ENCODE peak calls at places on chromosomes 6 and 20, in five cellular contexts. L is keratinocyte, R is neuronal stem cell, Z is HAP-1, Y is uterus. H is an unnamed sample. For H3K27me3 and H3K36me3, the result is how much of the 10 kb centered on the place peaks cover.

GRCh38 chr6:36160147-36160760 is 29.9 kb downstream of the MAPK13 start:
- DNase-seq in L (no peak), R (no peak), Z (no peak), Y (no peak), H (no peak)

GRCh38 chr6:26251354-26252081 is 113.5 kb upstream of the BTN3A2 start:
- DNase-seq in L (no peak), R (peak), Z (no peak), Y (no peak), H (peak)

GRCh38 chr20:19893356-19893755 is 123.8 kb upstream of the NAA20 start:
- DNase-seq in L (no peak), R (no peak), Z (no peak), Y (no peak), H (no peak)

GRCh38 chr6:144277605-144278227 is 7.4 kb upstream of the UTRN start:
- DNase-seq in L (no peak), R (no peak), Z (no peak), Y (no peak), H (no peak)

GRCh38 chr6:139409026-139409425 is 34.6 kb upstream of the CITED2 start:
- DNase-seq in L (no peak), R (no peak), Z (no peak), Y (no peak), H (no peak)

GRCh38 chr6:145783796-145784195 is 30.8 kb downstream of the FBXO30 start:
- DNase-seq in L (no peak), R (no peak), Z (no peak), Y (no peak), H (no peak)

GRCh38 chr6:149045404-149045803 is 272.1 kb upstream of the TAB2 start:
- DNase-seq in L (no peak), R (no peak), Z (no peak), Y (no peak), H (no peak)

GRCh38 chr20:7841967-7842301 is 98.3 kb downstream of the HAO1 start:
- DNase-seq in L (peak), R (no peak), Z (no peak), Y (peak), H (no peak)

GRCh38 chr6:164168595-164168994 is 754.1 kb downstream of the QKI start:
- DNase-seq in L (no peak), R (no peak), Z (no peak), Y (no peak), H (no peak)

GRCh38 chr6:130412556-130413290 is 46.9 kb downstream of the TMEM200A start:
- DNase-seq in L (no peak), R (no peak), Z (no peak), Y (no peak), H (no peak)

GRCh38 chr6:55578537-55579363 is at the start of gene HMGCLL1:
- DNase-seq in L (no peak), R (peak), Z (no peak), Y (peak), H (peak)

GRCh38 chr6:74705451-74705850 is 500.4 kb downstream of the COL12A1 start:
- DNase-seq in L (no peak), R (no peak), Z (no peak), Y (no peak), H (no peak)

GRCh38 chr6:12280901-12281300 is 9.3 kb upstream of the EDN1 start:
- DNase-seq in L (no peak), R (no peak), Z (no peak), Y (no peak), H (no peak)

GRCh38 chr6:21137708-21138358 is 455.7 kb upstream of the SOX4 start:
- DNase-seq in L (no peak), R (no peak), Z (no peak), Y (no peak), H (no peak)

GRCh38 chr20:47127986-47128385 is 228.5 kb downstream of the ZMYND8 start:
- DNase-seq in L (no peak), R (no peak), Z (no peak), Y (no peak), H (peak)

GRCh38 chr6:34230653-34231351 is 5.9 kb upstream of the HMGA1 start:
- DNase-seq in L (no peak), R (no peak), Z (no peak), Y (no peak), H (peak)

GRCh38 chr20:35292504-35293285 is 470 bp upstream of the FAM83C start:
- DNase-seq in L (no peak), R (no peak), Z (no peak), Y (no peak), H (peak)
- H3K4me3 ChIP-seq in L (peak), R (no peak), Z (no peak), Y (no peak), H (no peak)

GRCh38 chr20:24316731-24317130 is 152.7 kb upstream of the SYNDIG1 start:
- DNase-seq in L (no peak), R (no peak), Z (no peak), Y (no peak), H (no peak)
- H3K27me3 ChIP-seq in L (under half), R (under half), Z (under half), Y (under half), H (under half)

GRCh38 chr20:38550274-38550673 is 30.7 kb upstream of the ADIG start:
- DNase-seq in L (no peak), R (no peak), Z (no peak), Y (no peak), H (peak)

GRCh38 chr20:38545771-38546170 is 35.2 kb upstream of the ADIG start:
- DNase-seq in L (no peak), R (no peak), Z (no peak), Y (no peak), H (no peak)

GRCh38 chr20:38547288-38547825 is 33.6 kb upstream of the ADIG start:
- DNase-seq in L (no peak), R (no peak), Z (no peak), Y (no peak), H (no peak)

GRCh38 chr20:38551056-38551626 is 29.9 kb upstream of the ADIG start:
- DNase-seq in L (no peak), R (no peak), Z (no peak), Y (no peak), H (no peak)

DNA sequence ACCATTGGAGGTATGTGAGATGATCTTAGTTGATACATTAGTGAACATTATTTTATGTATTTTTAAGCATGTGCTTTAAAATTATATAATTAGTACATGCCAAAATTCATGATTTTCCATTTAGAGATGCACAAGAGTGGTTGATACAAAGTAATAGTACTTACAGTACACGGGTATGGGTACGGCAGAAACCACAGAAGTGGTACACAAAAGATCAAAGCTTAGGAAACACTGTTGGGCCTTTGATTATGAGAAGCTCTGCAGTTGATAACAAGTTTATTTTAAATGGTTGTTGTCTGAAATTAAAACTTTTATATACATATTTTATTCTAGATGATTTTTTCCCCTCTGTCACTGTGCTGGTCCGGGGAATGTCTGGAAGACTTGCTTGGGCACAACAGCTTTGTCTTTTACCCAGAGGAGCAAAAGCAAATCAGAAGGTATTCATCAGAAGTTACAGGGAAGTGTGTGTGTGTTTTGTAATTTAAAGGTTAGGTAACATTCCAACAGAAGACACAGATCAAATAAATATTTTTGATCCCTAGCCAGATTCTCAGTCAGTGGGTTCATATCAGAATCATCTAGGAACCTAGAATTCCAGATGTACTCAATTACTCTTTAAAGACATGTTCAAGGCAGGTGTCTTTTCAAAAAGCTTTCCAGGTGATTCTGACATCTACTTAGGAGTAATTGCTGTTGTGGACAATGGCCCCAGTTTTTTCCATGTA is 32.5 kb upstream of the ADIG start:
- DNase-seq in L (no peak), R (no peak), Z (no peak), Y (no peak), H (no peak)
- H3K36me3 ChIP-seq in L (under half), R (half or more), Z (under half), Y (under half), H (under half)

GRCh38 chr6:119079288-119079809 is 885 bp upstream of the FAM184A start:
- DNase-seq in L (no peak), R (no peak), Z (no peak), Y (no peak), H (no peak)

GRCh38 chr6:119083007-119083406 is 4.5 kb upstream of the FAM184A start:
- DNase-seq in L (no peak), R (no peak), Z (no peak), Y (no peak), H (no peak)

GRCh38 chr6:119090256-119090655 is 11.8 kb upstream of the FAM184A start:
- DNase-seq in L (no peak), R (no peak), Z (no peak), Y (no peak), H (peak)

DNA sequence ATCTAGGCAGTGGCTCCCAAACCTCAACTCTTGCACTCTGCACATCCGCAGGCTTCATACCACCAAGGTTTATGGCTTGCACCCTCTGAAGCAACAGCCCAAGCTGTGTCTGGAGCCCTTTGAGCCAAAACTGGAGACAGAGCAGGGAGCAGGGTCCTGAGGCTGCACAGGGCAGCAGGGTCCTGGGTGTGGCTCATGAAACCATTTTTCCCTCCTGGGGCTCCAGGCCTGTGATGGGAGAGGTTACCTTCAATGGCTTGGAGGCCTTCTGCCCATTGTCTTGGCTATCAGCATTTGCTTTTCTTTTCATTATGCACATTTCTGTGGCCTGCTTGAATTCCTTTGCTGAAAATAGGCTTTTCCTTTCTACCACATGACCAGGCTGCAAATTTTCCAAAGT is 6.3 kb upstream of the FAM184A start:
- DNase-seq in L (no peak), R (no peak), Z (no peak), Y (no peak), H (no peak)
- H3K4me3 ChIP-seq in L (no peak), R (no peak), Z (no peak), Y (no peak), H (no peak)

DNA sequence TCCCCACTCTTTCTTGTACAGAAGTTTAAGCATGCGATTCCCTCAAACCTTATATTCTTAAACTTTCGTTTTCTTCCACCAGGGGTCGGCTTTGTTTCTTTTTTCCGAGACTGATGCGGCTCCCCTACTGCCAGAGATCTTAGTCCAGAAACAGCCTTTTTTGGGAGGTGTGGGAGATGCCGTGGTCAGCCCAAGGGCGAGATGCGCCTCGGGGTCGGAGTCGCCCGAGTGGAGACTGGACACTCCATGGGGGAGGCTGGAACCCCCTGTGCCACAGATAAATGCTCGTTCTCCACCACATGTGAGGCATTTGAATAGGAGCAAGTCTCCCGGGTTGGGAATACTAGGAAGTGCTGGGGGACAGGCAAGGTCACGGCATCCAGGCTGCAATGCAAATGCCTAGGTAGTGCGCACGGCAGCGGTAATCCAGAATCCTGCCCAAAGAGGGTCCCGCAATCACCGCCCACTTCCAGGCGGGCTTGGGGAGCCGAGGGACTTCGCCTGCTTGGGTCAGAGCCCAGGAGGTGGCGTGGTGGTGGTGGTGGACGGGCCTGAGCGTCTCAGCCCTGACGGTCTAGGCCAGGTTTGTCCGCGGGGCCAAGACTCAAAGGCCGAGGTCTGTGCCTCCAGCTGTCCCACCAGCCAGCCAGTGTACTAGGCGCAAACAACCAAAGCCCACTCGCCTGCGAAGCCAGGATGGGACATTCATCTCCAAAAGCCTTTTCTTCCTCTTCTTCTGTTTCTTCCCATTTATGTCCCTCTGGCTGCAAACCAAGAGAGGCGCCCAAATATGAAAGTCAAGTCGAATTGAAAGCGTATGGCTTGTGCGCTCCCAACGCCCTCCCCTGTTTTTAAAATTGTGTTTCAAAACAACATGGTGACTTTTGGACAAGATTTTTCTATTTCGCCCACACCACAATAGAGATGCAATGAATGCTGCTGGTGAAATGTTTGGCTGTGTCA is 39.3 kb upstream of the OSTM1 start:
- DNase-seq in L (no peak), R (peak), Z (peak), Y (peak), H (peak)
- H3K27me3 ChIP-seq in L (half or more), R (half or more), Z (under half), Y (under half), H (half or more)

DNA sequence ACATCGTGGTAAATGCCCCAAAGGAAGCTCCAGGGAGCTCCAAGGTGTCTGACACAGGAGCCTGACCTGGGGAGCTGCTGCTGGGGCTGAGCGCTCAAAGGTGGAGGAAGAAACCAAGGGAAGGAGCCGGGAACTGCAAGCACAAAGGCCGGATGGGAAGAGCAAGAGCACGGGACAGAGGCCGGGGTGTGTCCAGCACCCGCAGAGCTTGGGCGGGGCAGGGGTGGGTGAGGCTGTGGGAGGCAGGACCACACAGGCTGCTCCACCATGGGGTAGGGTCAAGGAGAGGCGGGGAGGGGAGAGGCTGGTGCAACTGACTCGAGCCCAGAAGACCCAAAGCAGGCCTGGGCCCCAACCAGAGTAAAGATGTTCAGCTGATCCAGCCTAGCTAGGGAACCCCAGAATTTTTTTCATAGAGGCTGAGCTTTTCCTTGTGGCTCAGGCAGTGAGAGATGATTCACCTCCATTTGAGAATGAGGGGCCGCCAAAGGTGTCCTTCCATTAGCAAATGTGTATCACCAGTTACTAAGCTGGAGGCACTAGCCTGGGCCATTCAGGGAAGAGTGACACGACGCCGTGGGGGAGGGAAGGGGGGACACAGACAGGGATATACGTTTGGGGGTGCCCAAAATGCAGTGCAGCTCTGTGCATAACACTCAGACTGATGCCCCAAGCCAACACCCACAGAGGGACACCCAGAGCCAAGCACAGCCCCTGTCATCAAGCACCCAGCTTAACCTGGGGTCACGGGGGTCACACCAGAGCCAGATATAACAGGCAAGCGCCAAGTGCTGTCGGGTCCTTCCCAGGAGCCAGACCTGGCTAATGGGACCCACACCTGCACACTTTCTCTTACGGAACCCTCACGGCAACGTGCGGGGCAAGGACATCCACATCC is 21.3 kb upstream of the TLDC2 start:
- DNase-seq in L (no peak), R (no peak), Z (no peak), Y (no peak), H (no peak)
- H3K36me3 ChIP-seq in L (under half), R (half or more), Z (under half), Y (under half), H (under half)

DNA sequence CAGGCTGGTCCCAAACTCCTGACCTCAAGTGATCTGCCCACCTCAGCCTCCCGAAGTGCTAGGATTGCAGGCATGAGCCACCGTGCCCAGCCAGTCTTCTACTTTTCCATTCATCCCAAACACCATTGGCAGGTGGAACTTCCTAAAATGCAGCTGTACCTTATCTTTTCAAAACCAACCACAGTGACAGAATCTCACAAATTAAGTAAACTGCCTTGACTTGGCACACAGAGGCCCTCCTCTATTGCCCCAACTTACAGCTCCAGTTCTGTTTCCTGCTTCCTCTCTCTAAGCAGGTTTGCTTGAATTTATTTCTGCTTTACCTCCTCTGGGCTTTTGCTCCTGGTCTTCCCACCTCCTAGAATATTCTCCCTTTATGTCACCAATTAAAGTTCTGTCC is 7.6 kb downstream of the MYB start:
- DNase-seq in L (no peak), R (no peak), Z (no peak), Y (no peak), H (no peak)
- H3K4me3 ChIP-seq in L (no peak), R (no peak), Z (no peak), Y (no peak), H (no peak)

DNA sequence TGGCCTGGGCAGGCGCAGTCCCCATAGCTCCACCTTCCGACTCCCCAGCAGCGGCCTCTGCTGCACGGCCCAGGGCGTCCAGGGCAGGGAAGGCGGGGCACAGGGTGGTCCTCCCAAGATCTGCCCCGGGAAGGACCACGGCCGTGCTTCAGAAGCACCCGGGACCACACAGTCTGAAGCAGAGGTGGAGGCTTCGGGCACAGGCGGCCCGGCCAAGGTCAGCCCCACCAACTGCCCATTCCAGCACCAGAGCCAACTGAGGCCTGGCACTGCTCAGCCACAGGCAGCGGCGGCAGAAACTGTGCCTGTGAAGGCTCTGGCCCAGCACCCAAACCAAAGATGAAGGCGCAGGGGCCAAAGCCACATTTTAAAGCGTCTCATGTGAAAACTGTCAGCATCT is 20.6 kb downstream of the KCNQ2 start:
- DNase-seq in L (no peak), R (no peak), Z (no peak), Y (no peak), H (no peak)
- H3K27me3 ChIP-seq in L (under half), R (under half), Z (under half), Y (under half), H (under half)